ENCODE peak calls at places on chromosomes 16 and 17, in ten cellular contexts. One of them, this sample, is unnamed.

GRCh38 chr16:4136229-4136813 is 20.1 kb upstream of the ADCY9 start:
- DNase-seq in AG10803: no peak
- DNase-seq in activated CD4-positive, alpha-beta T cell treated with anti-CD3 and anti-CD28 coated beads, Interleukin-2, amount 50 U/mL, for 1 hour: no peak
- DNase-seq in SW 1271: no peak
- DNase-seq in HS-5: no peak
- DNase-seq in B cell: no peak
- DNase-seq in anterior cingulate cortex: no peak
- DNase-seq in endothelial cell: no peak
- DNase-seq in stimulated activated CD4-positive, alpha-beta T cell treated with anti-CD3 and anti-CD28 coated beads, Interleukin-12 subunit alpha, Interleukin-12 subunit beta, amount 100 ng/mL, for 24 hours: no peak
- DNase-seq in HuH-7: no peak
- DNase-seq in this sample: no peak

GRCh38 chr16:59826767-59827166 is 1092.7 kb upstream of the GOT2 start:
- DNase-seq in AG10803: no peak
- DNase-seq in activated CD4-positive, alpha-beta T cell treated with anti-CD3 and anti-CD28 coated beads, Interleukin-2, amount 50 U/mL, for 1 hour: no peak
- DNase-seq in SW 1271: no peak
- DNase-seq in HS-5: no peak
- DNase-seq in B cell: no peak
- DNase-seq in anterior cingulate cortex: no peak
- DNase-seq in endothelial cell: no peak
- DNase-seq in stimulated activated CD4-positive, alpha-beta T cell treated with anti-CD3 and anti-CD28 coated beads, Interleukin-12 subunit alpha, Interleukin-12 subunit beta, amount 100 ng/mL, for 24 hours: no peak
- DNase-seq in HuH-7: no peak
- DNase-seq in this sample: no peak

GRCh38 chr16:29237971-29238370 is 168.5 kb downstream of the NPIPB11 start:
- DNase-seq in AG10803: no peak
- DNase-seq in activated CD4-positive, alpha-beta T cell treated with anti-CD3 and anti-CD28 coated beads, Interleukin-2, amount 50 U/mL, for 1 hour: no peak
- DNase-seq in SW 1271: no peak
- DNase-seq in HS-5: no peak
- DNase-seq in B cell: no peak
- DNase-seq in anterior cingulate cortex: no peak
- DNase-seq in endothelial cell: no peak
- DNase-seq in stimulated activated CD4-positive, alpha-beta T cell treated with anti-CD3 and anti-CD28 coated beads, Interleukin-12 subunit alpha, Interleukin-12 subunit beta, amount 100 ng/mL, for 24 hours: no peak
- DNase-seq in HuH-7: no peak
- DNase-seq in this sample: no peak

GRCh38 chr17:43129671-43130010 is 4.5 kb upstream of the BRCA1 start:
- DNase-seq in AG10803: no peak
- DNase-seq in activated CD4-positive, alpha-beta T cell treated with anti-CD3 and anti-CD28 coated beads, Interleukin-2, amount 50 U/mL, for 1 hour: no peak
- DNase-seq in SW 1271: no peak
- DNase-seq in HS-5: no peak
- DNase-seq in B cell: no peak
- DNase-seq in anterior cingulate cortex: no peak
- DNase-seq in endothelial cell: no peak
- DNase-seq in stimulated activated CD4-positive, alpha-beta T cell treated with anti-CD3 and anti-CD28 coated beads, Interleukin-12 subunit alpha, Interleukin-12 subunit beta, amount 100 ng/mL, for 24 hours: no peak
- DNase-seq in HuH-7: no peak
- DNase-seq in this sample: no peak

GRCh38 chr17:63364387-63364786 is 81.7 kb downstream of the CYB561 start:
- DNase-seq in AG10803: peak; percentile 47
- DNase-seq in activated CD4-positive, alpha-beta T cell treated with anti-CD3 and anti-CD28 coated beads, Interleukin-2, amount 50 U/mL, for 1 hour: no peak
- DNase-seq in SW 1271: no peak
- DNase-seq in HS-5: no peak
- DNase-seq in B cell: no peak
- DNase-seq in anterior cingulate cortex: no peak
- DNase-seq in endothelial cell: no peak
- DNase-seq in stimulated activated CD4-positive, alpha-beta T cell treated with anti-CD3 and anti-CD28 coated beads, Interleukin-12 subunit alpha, Interleukin-12 subunit beta, amount 100 ng/mL, for 24 hours: no peak
- DNase-seq in HuH-7: no peak
- DNase-seq in this sample: no peak

GRCh38 chr17:34393401-34393800 is 30.4 kb upstream of the CCL1 start:
- DNase-seq in AG10803: no peak
- DNase-seq in activated CD4-positive, alpha-beta T cell treated with anti-CD3 and anti-CD28 coated beads, Interleukin-2, amount 50 U/mL, for 1 hour: no peak
- DNase-seq in SW 1271: no peak
- DNase-seq in HS-5: no peak
- DNase-seq in B cell: no peak
- DNase-seq in anterior cingulate cortex: no peak
- DNase-seq in endothelial cell: no peak
- DNase-seq in stimulated activated CD4-positive, alpha-beta T cell treated with anti-CD3 and anti-CD28 coated beads, Interleukin-12 subunit alpha, Interleukin-12 subunit beta, amount 100 ng/mL, for 24 hours: no peak
- DNase-seq in HuH-7: no peak
- DNase-seq in this sample: no peak

GRCh38 chr16:50303041-50303604 is 36.8 kb downstream of the ADCY7 start:
- DNase-seq in AG10803: peak; percentile 27
- DNase-seq in activated CD4-positive, alpha-beta T cell treated with anti-CD3 and anti-CD28 coated beads, Interleukin-2, amount 50 U/mL, for 1 hour: no peak
- DNase-seq in SW 1271: no peak
- DNase-seq in HS-5: no peak
- DNase-seq in B cell: no peak
- DNase-seq in anterior cingulate cortex: no peak
- DNase-seq in endothelial cell: no peak
- DNase-seq in stimulated activated CD4-positive, alpha-beta T cell treated with anti-CD3 and anti-CD28 coated beads, Interleukin-12 subunit alpha, Interleukin-12 subunit beta, amount 100 ng/mL, for 24 hours: no peak
- DNase-seq in HuH-7: no peak
- DNase-seq in this sample: no peak

GRCh38 chr16:25841776-25842175 is 150.0 kb downstream of the HS3ST4 start:
- DNase-seq in AG10803: no peak
- DNase-seq in activated CD4-positive, alpha-beta T cell treated with anti-CD3 and anti-CD28 coated beads, Interleukin-2, amount 50 U/mL, for 1 hour: no peak
- DNase-seq in SW 1271: no peak
- DNase-seq in HS-5: no peak
- DNase-seq in B cell: no peak
- DNase-seq in anterior cingulate cortex: no peak
- DNase-seq in endothelial cell: no peak
- DNase-seq in stimulated activated CD4-positive, alpha-beta T cell treated with anti-CD3 and anti-CD28 coated beads, Interleukin-12 subunit alpha, Interleukin-12 subunit beta, amount 100 ng/mL, for 24 hours: no peak
- DNase-seq in HuH-7: no peak
- DNase-seq in this sample: no peak

GRCh38 chr16:58661199-58661830 is 23.3 kb downstream of the SLC38A7 start:
- DNase-seq in AG10803: peak; percentile 87
- DNase-seq in activated CD4-positive, alpha-beta T cell treated with anti-CD3 and anti-CD28 coated beads, Interleukin-2, amount 50 U/mL, for 1 hour: no peak
- DNase-seq in SW 1271: peak; percentile 75
- DNase-seq in HS-5: peak; percentile 78
- DNase-seq in B cell: peak; percentile 48
- DNase-seq in anterior cingulate cortex: no peak
- DNase-seq in endothelial cell: peak; percentile 48
- DNase-seq in stimulated activated CD4-positive, alpha-beta T cell treated with anti-CD3 and anti-CD28 coated beads, Interleukin-12 subunit alpha, Interleukin-12 subunit beta, amount 100 ng/mL, for 24 hours: no peak
- DNase-seq in HuH-7: peak; percentile 64
- DNase-seq in this sample: peak; percentile 80

GRCh38 chr17:17748179-17748578 is 66.9 kb downstream of the RAI1 start:
- DNase-seq in AG10803: no peak
- DNase-seq in activated CD4-positive, alpha-beta T cell treated with anti-CD3 and anti-CD28 coated beads, Interleukin-2, amount 50 U/mL, for 1 hour: no peak
- DNase-seq in SW 1271: no peak
- DNase-seq in HS-5: no peak
- DNase-seq in B cell: no peak
- DNase-seq in anterior cingulate cortex: no peak
- DNase-seq in endothelial cell: no peak
- DNase-seq in stimulated activated CD4-positive, alpha-beta T cell treated with anti-CD3 and anti-CD28 coated beads, Interleukin-12 subunit alpha, Interleukin-12 subunit beta, amount 100 ng/mL, for 24 hours: no peak
- DNase-seq in HuH-7: no peak
- DNase-seq in this sample: no peak

GRCh38 chr16:57536306-57537193 is at the start of gene CCDC102A:
- DNase-seq in AG10803: peak; percentile 30
- DNase-seq in activated CD4-positive, alpha-beta T cell treated with anti-CD3 and anti-CD28 coated beads, Interleukin-2, amount 50 U/mL, for 1 hour: no peak
- DNase-seq in SW 1271: peak; percentile 30
- DNase-seq in HS-5: peak; percentile 10
- DNase-seq in B cell: peak; percentile 75
- DNase-seq in anterior cingulate cortex: no peak
- DNase-seq in endothelial cell: no peak
- DNase-seq in stimulated activated CD4-positive, alpha-beta T cell treated with anti-CD3 and anti-CD28 coated beads, Interleukin-12 subunit alpha, Interleukin-12 subunit beta, amount 100 ng/mL, for 24 hours: no peak
- DNase-seq in HuH-7: no peak
- DNase-seq in this sample: peak; percentile 67

This sample was measured in HEK293T.